ENCODE peak calls at places on chromosomes 5 and 9, in four cellular contexts. W, K, V and R are unnamed samples. For H3K4me1, the result is how much of the 10 kb centered on the place peaks cover.

GRCh38 chr9:87599901-87600610 is 102.4 kb downstream of the DAPK1 start:
- DNase-seq in K (no peak), V (no peak), W (no peak), R (no peak)

GRCh38 chr5:57035955-57036354 is 84.0 kb upstream of the MIER3 start:
- DNase-seq in W (no peak), V (no peak), K (no peak), R (no peak)

GRCh38 chr9:92327283-92327850 is 1.6 kb downstream of the CENPP start:
- DNase-seq in K (no peak), W (no peak), V (no peak), R (no peak)

GRCh38 chr9:114271556-114272510 is 51.1 kb upstream of the ORM1 start:
- DNase-seq in V (peak), W (peak), K (no peak), R (no peak)

GRCh38 chr5:174323878-174324281 is 278.4 kb downstream of the NSG2 start:
- DNase-seq in W (no peak), V (no peak), K (no peak), R (peak)

GRCh38 chr9:100442072-100442471 is 15.1 kb downstream of the MSANTD3 start:
- DNase-seq in V (no peak), W (no peak), K (no peak), R (no peak)

GRCh38 chr9:82170871-82171270 is 182.3 kb downstream of the SPATA31D1 start:
- DNase-seq in V (no peak), W (no peak), K (no peak), R (no peak)

GRCh38 chr5:154309361-154309725 is 118.8 kb downstream of the GALNT10 start:
- DNase-seq in W (no peak), V (no peak), K (no peak), R (no peak)

GRCh38 chr9:83449166-83449565 is 89.0 kb downstream of the FRMD3 start:
- DNase-seq in W (no peak), V (no peak), K (no peak), R (no peak)

GRCh38 chr5:154309805-154310204 is 119.3 kb downstream of the GALNT10 start:
- DNase-seq in W (no peak), K (no peak), V (no peak), R (no peak)

GRCh38 chr9:16092627-16093091 is 539.8 kb downstream of the CCDC171 start:
- DNase-seq in K (no peak), W (no peak), V (no peak), R (no peak)

DNA sequence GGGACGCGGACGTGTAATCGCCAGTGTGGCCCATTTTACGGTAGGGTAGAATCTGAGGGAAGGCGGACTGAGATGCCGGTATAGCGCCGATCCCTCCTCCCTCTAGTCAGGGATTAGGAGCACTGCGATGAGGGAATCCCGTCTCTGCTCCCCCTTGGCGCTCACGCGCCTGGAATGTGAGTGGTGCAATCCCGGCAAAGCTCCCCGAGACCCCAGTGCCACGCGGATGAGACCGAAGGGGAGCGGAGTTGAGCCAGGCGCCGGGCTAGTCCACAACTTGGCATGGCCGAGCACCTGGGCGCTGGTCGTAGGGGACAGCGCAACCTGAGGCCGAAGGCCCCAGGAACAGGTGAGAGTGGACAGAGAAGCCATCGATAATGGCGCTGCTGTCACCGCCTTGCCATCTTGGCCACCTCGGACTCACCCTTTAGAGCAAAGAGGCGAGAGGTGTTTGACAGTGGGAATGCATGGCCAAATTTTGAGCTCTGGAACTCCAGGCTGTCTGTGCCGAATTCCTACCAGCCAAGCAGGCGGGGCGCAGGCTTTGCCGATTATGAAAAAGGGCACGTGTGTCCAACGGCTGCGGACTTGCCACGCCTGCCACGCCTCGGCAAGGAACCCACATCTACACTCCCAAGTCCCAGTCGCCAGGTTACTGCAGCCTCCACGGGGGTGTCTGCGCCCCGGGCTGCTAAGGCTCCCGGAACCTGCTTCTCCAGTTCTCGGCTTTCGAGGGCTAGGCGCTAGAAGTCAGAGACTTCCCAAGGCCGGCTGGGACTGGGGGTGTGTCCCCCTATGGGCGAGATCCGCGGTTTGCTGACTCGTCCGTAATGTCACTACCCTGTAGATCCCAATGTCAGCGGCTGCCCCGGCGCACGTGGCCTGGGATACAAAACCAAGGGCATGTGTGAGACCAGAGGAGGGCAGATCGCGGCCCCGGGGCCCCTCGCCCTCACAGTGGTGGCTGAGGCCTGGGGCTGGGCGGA is 2.6 kb downstream of the NPR3 start:
- DNase-seq in W (peak), K (no peak), V (peak), R (no peak)
- H3K4me1 ChIP-seq in W (under half), K (half or more), V (under half), R (under half)

GRCh38 chr5:126811515-126812198 is 34.7 kb downstream of the LMNB1 start:
- DNase-seq in K (no peak), W (no peak), V (no peak), R (no peak)
- TF ChIP-seq POLR2AphosphoS5 in K (no peak), W (no peak), V (no peak), R (no peak)

GRCh38 chr5:160918386-160918785 is 66.4 kb upstream of the ATP10B start:
- DNase-seq in K (no peak), W (no peak), V (no peak), R (no peak)
- H3K4me1 ChIP-seq in K (under half), W (under half), V (under half), R (under half)

DNA sequence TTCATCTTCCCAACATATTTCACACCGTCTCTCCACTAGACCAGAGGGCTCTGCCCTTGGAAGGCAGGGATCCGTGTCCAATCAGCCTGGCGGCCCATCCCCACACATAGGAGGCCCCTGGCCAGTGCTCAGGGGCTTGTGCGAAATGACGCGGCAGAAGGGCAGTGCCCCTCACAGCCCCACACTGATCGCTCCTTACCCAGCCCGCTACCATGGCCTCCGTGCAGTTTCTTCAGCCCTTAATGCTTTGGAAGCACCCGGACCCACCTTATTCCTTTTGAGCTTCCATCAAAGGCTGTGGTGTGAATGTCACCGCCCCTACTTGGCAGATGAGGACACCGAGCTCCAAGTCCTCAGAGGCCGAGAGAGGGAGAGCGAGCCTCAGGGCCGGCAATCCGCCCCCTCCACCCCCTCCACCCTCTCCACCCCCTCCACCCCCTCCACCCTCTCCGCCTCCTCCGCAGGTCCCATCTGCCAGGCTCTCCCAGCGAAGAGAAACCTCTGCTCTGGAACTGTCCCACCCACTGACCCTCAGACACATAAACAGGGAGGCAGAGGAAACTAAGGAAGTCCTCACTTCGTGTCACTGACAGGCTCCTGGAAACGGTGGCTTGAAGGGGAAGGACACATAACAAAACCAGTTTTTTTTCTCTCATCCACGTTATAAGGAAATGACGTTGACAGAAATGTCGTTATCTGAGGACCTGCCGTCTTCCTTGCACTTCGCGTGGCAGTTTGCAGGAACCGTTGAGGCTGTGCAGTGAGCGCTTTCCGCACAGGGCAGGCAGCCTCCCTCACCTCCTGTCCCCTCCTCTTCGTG is 13.9 kb downstream of the QSOX2 start:
- DNase-seq in K (no peak), V (no peak), W (no peak), R (no peak)
- TF ChIP-seq POLR2AphosphoS5 in K (no peak), V (no peak), W (no peak), R (no peak)